ENCODE peak calls at places on chromosome 7, in five cellular contexts. R is H9, B is mesenchymal stem cell, Q is trophoblast cell, C is H1. T is an unnamed sample.

GRCh38 chr7:140082770-140083169 is 20.0 kb upstream of the PARP12 start:
- DNase-seq in C (no peak), R (no peak), Q (no peak), B (no peak), T (no peak)

GRCh38 chr7:44965937-44966730 is 12.7 kb downstream of the MYO1G start:
- DNase-seq in C (no peak), B (no peak), Q (no peak), R (peak), T (no peak)

GRCh38 chr7:7122033-7122478 is 60.3 kb upstream of the C1GALT1 start:
- DNase-seq in Q (no peak), C (no peak), B (no peak), R (no peak), T (no peak)

GRCh38 chr7:99184468-99185225 is 23.3 kb downstream of the KPNA7 start:
- DNase-seq in C (no peak), B (no peak), Q (no peak), R (peak), T (no peak)

GRCh38 chr7:21077602-21078001 is 290.9 kb upstream of the SP8 start:
- DNase-seq in B (no peak), Q (no peak), C (no peak), R (no peak), T (no peak)

GRCh38 chr7:19932549-19933249 is 159.3 kb upstream of the TMEM196 start:
- DNase-seq in Q (no peak), C (no peak), R (no peak), B (no peak), T (no peak)

GRCh38 chr7:32256811-32257210 is 186.6 kb upstream of the PDE1C start:
- DNase-seq in B (no peak), C (no peak), R (no peak), Q (no peak), T (no peak)

GRCh38 chr7:128215739-128216138 is 25.3 kb upstream of the LEP start:
- DNase-seq in R (no peak), C (no peak), B (no peak), Q (peak), T (no peak)

GRCh38 chr7:104973909-104974415 is 40.0 kb upstream of the KMT2E start:
- DNase-seq in B (peak), Q (no peak), C (peak), R (no peak), T (no peak)

GRCh38 chr7:121428857-121429489 is 32.9 kb upstream of the FAM3C start:
- DNase-seq in B (peak), C (no peak), Q (peak), R (no peak), T (no peak)

GRCh38 chr7:24602860-24603456 is 29.7 kb downstream of the PALS2 start:
- DNase-seq in B (no peak), C (no peak), R (no peak), Q (no peak), T (no peak)

GRCh38 chr7:127337581-127337980 is 54.9 kb downstream of the ZNF800 start:
- DNase-seq in R (no peak), B (no peak), C (no peak), Q (no peak), T (no peak)

GRCh38 chr7:40986351-40986873 is 716.5 kb downstream of the INHBA start:
- DNase-seq in R (no peak), B (peak), Q (no peak), C (no peak), T (no peak)

GRCh38 chr7:14769261-14769660 is 133.3 kb downstream of the DGKB start:
- DNase-seq in C (no peak), Q (no peak), R (no peak), B (no peak), T (no peak)

GRCh38 chr7:12625836-12626235 is 55.3 kb downstream of the SCIN start:
- DNase-seq in C (no peak), B (no peak), Q (no peak), R (no peak), T (no peak)

GRCh38 chr7:50749908-50750307 is 32.8 kb downstream of the GRB10 start:
- DNase-seq in Q (no peak), C (no peak), B (no peak), R (no peak), T (no peak)

GRCh38 chr7:106166651-106167342 is 54.7 kb upstream of the SYPL1 start:
- DNase-seq in B (peak), C (no peak), R (peak), Q (peak), T (peak)

GRCh38 chr7:122100021-122100420 is 44.0 kb downstream of the AASS start:
- DNase-seq in Q (no peak), C (no peak), B (no peak), R (no peak), T (no peak)

GRCh38 chr7:11650030-11650429 is 182.0 kb downstream of the THSD7A start:
- DNase-seq in C (no peak), Q (no peak), B (peak), R (no peak), T (no peak)

GRCh38 chr7:151063212-151063561 is 3.8 kb downstream of the SLC4A2 start:
- DNase-seq in R (no peak), B (peak), Q (peak), C (no peak), T (no peak)

GRCh38 chr7:34837316-34837715 is 179.3 kb downstream of the NPSR1 start:
- DNase-seq in R (no peak), Q (no peak), B (no peak), C (no peak), T (no peak)

DNA sequence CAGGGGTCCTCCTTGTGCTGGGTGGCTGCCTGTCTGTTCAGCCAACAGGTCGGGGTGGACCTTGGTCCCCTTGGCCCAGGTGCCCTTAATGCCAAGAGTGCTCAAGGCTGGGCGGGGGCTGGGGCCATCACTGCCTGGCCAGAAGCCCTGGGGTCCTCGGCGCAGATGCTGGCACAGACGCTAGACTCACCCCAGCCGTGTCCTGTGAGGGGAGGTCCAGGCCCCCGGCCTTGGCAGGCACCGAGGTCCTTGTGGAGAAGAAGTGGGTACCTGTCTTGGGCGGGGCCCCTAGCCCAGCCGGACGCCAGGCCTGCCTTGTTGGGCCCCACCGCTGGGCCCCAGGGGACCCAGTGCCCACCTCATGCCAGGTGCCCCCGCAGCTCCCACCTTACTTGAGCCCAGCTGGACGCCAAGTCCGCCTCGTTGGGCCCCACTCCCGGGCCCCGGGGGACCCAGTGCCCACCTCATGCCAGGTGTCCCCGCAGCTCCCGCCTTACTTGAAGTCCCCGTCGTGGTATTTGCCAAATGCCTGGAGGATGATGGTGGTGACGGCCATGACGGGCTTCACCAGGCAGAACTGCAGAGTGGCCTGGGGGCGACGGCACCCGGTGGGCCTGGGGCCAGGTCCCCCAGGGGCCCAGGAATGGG is 6.5 kb downstream of the TMEM184A start:
- DNase-seq in Q (no peak), B (peak), C (no peak), R (no peak), T (no peak)
- H2BK12ac ChIP-seq in Q (no peak), B (no peak), C (peak), R (no peak), T (peak)

GRCh38 chr7:136034132-136034531 is 57.0 kb upstream of the MTPN start:
- DNase-seq in C (no peak), R (no peak), B (no peak), Q (no peak), T (no peak)
- H3K27ac ChIP-seq in C (no peak), R (no peak), B (no peak), Q (no peak), T (no peak)

GRCh38 chr7:42964293-42964692 is 32.1 kb downstream of the MRPL32 start:
- DNase-seq in B (no peak), C (no peak), Q (no peak), R (no peak), T (no peak)
- H3K4me2 ChIP-seq in B (no peak), C (no peak), Q (no peak), R (no peak), T (no peak)

GRCh38 chr7:87413951-87414381 is 61.5 kb downstream of the ABCB4 start:
- DNase-seq in R (no peak), B (peak), C (no peak), Q (peak), T (peak)
- H2BK12ac ChIP-seq in R (no peak), B (peak), C (no peak), Q (no peak), T (no peak)

DNA sequence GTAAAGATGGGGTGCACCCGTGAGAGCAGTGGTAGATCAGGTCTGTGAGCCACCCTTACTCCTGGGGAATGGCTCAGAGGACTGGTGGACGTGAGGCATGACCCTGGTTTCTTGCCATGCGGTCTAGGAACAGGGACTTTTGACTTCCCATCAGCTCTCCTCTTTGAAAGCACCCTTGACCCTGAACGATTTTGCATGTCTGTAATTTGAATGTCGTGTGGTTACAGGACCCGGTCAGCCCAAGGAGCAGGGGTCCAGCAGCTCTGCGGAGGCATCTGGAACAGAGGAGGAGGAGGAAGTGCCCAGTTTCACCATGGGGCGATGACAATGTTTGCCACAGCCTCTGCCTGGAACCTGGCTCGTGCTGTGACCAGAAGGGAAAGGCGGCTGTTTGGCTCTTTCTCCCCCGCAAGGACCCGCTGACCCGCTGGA is 8.6 kb upstream of the ORAI2 start:
- DNase-seq in B (no peak), R (no peak), Q (no peak), C (no peak), T (no peak)
- H3K27ac ChIP-seq in B (no peak), R (no peak), Q (no peak), C (no peak), T (no peak)

GRCh38 chr7:155466142-155466813 is 8.3 kb downstream of the EN2 start:
- DNase-seq in C (no peak), R (no peak), Q (no peak), B (no peak), T (no peak)

GRCh38 chr7:155470186-155470487 is 12.2 kb downstream of the EN2 start:
- DNase-seq in C (no peak), R (no peak), Q (no peak), B (no peak), T (no peak)

GRCh38 chr7:155469311-155470185 is 11.6 kb downstream of the EN2 start:
- DNase-seq in C (peak), Q (no peak), B (no peak), R (no peak), T (no peak)

GRCh38 chr7:155466814-155467675 is 9.1 kb downstream of the EN2 start:
- DNase-seq in B (no peak), Q (no peak), C (peak), R (peak), T (peak)

GRCh38 chr7:155467846-155468821 is 10.2 kb downstream of the EN2 start:
- DNase-seq in C (peak), Q (no peak), B (no peak), R (peak), T (no peak)
- H3K4me2 ChIP-seq in C (peak), Q (peak), B (peak), R (peak), T (peak)

T was measured in neuronal stem cell.